ENCODE peak calls at places on chromosomes 1 and 21, in ten cellular contexts. One of them, this sample, is unnamed.

GRCh38 chr1:189253601-189254350 is 1223.9 kb downstream of the BRINP3 start:
- DNase-seq in endodermal cell: no peak
- DNase-seq in stomach: no peak
- DNase-seq in neural progenitor cell: no peak
- DNase-seq in Peyer's patch: no peak
- DNase-seq in aorta: no peak
- DNase-seq in HCT116: no peak
- DNase-seq in heart right ventricle: no peak
- DNase-seq in naive thymus-derived CD4-positive, alpha-beta T cell: no peak
- DNase-seq in effector memory CD4-positive, alpha-beta T cell: no peak
- DNase-seq in this sample: no peak

GRCh38 chr1:108119500-108119899 is 80.6 kb downstream of the SLC25A24 start:
- DNase-seq in heart right ventricle: no peak
- DNase-seq in neural progenitor cell: peak; percentile 2
- DNase-seq in endodermal cell: no peak
- DNase-seq in aorta: no peak
- DNase-seq in stomach: no peak
- DNase-seq in naive thymus-derived CD4-positive, alpha-beta T cell: no peak
- DNase-seq in HCT116: no peak
- DNase-seq in effector memory CD4-positive, alpha-beta T cell: no peak
- DNase-seq in Peyer's patch: no peak
- DNase-seq in this sample: no peak

GRCh38 chr1:107572674-107573205 is 392.2 kb downstream of the VAV3 start:
- DNase-seq in stomach: no peak
- DNase-seq in effector memory CD4-positive, alpha-beta T cell: no peak
- DNase-seq in HCT116: no peak
- DNase-seq in naive thymus-derived CD4-positive, alpha-beta T cell: no peak
- DNase-seq in heart right ventricle: no peak
- DNase-seq in neural progenitor cell: no peak
- DNase-seq in endodermal cell: no peak
- DNase-seq in Peyer's patch: no peak
- DNase-seq in aorta: no peak
- DNase-seq in this sample: no peak

GRCh38 chr1:41915786-41916571 is 2.7 kb downstream of the HIVEP3 start:
- DNase-seq in aorta: no peak
- DNase-seq in stomach: peak; percentile 63
- DNase-seq in Peyer's patch: no peak
- DNase-seq in HCT116: no peak
- DNase-seq in naive thymus-derived CD4-positive, alpha-beta T cell: peak; percentile 42
- DNase-seq in neural progenitor cell: no peak
- DNase-seq in heart right ventricle: no peak
- DNase-seq in endodermal cell: no peak
- DNase-seq in effector memory CD4-positive, alpha-beta T cell: no peak
- DNase-seq in this sample: no peak

GRCh38 chr1:153597206-153597605 is 15.7 kb downstream of the S100A16 start:
- DNase-seq in naive thymus-derived CD4-positive, alpha-beta T cell: no peak
- DNase-seq in neural progenitor cell: no peak
- DNase-seq in Peyer's patch: peak; percentile 58
- DNase-seq in HCT116: no peak
- DNase-seq in aorta: no peak
- DNase-seq in heart right ventricle: no peak
- DNase-seq in stomach: no peak
- DNase-seq in effector memory CD4-positive, alpha-beta T cell: no peak
- DNase-seq in endodermal cell: no peak
- DNase-seq in this sample: no peak

GRCh38 chr1:97947751-97948150 is 26.9 kb upstream of the DPYD start:
- DNase-seq in endodermal cell: no peak
- DNase-seq in Peyer's patch: no peak
- DNase-seq in effector memory CD4-positive, alpha-beta T cell: no peak
- DNase-seq in HCT116: no peak
- DNase-seq in naive thymus-derived CD4-positive, alpha-beta T cell: no peak
- DNase-seq in aorta: no peak
- DNase-seq in heart right ventricle: no peak
- DNase-seq in neural progenitor cell: no peak
- DNase-seq in stomach: no peak
- DNase-seq in this sample: no peak

GRCh38 chr1:232587141-232588008 is 42.6 kb downstream of the SIPA1L2 start:
- DNase-seq in endodermal cell: no peak
- DNase-seq in Peyer's patch: no peak
- DNase-seq in neural progenitor cell: no peak
- DNase-seq in aorta: no peak
- DNase-seq in HCT116: no peak
- DNase-seq in effector memory CD4-positive, alpha-beta T cell: no peak
- DNase-seq in naive thymus-derived CD4-positive, alpha-beta T cell: no peak
- DNase-seq in heart right ventricle: no peak
- DNase-seq in stomach: no peak
- DNase-seq in this sample: no peak

GRCh38 chr21:33947451-33948095 is 32.0 kb upstream of the ATP5PO start:
- DNase-seq in naive thymus-derived CD4-positive, alpha-beta T cell: peak; percentile 84
- DNase-seq in endodermal cell: peak; percentile 92
- DNase-seq in aorta: peak; percentile 86
- DNase-seq in neural progenitor cell: peak; percentile 78
- DNase-seq in Peyer's patch: peak; percentile 92
- DNase-seq in HCT116: peak; percentile 93
- DNase-seq in effector memory CD4-positive, alpha-beta T cell: peak; percentile 85
- DNase-seq in heart right ventricle: peak; percentile 48
- DNase-seq in stomach: peak; percentile 79
- DNase-seq in this sample: peak; percentile 89

GRCh38 chr1:59427155-59427554 is 130.3 kb downstream of the FGGY start:
- DNase-seq in effector memory CD4-positive, alpha-beta T cell: no peak
- DNase-seq in heart right ventricle: peak; percentile 24
- DNase-seq in aorta: no peak
- DNase-seq in Peyer's patch: no peak
- DNase-seq in stomach: no peak
- DNase-seq in endodermal cell: no peak
- DNase-seq in naive thymus-derived CD4-positive, alpha-beta T cell: no peak
- DNase-seq in neural progenitor cell: no peak
- DNase-seq in HCT116: peak; percentile 92
- DNase-seq in this sample: no peak

GRCh38 chr1:46285730-46286477 is 17.5 kb downstream of the LRRC41 start:
- DNase-seq in stomach: no peak
- DNase-seq in heart right ventricle: no peak
- DNase-seq in Peyer's patch: no peak
- DNase-seq in endodermal cell: peak; percentile 60
- DNase-seq in effector memory CD4-positive, alpha-beta T cell: no peak
- DNase-seq in aorta: no peak
- DNase-seq in naive thymus-derived CD4-positive, alpha-beta T cell: no peak
- DNase-seq in neural progenitor cell: peak; percentile 13
- DNase-seq in HCT116: no peak
- DNase-seq in this sample: no peak

GRCh38 chr1:172917972-172918371 is 132.8 kb downstream of the TNFSF18 start:
- DNase-seq in effector memory CD4-positive, alpha-beta T cell: no peak
- DNase-seq in naive thymus-derived CD4-positive, alpha-beta T cell: no peak
- DNase-seq in aorta: no peak
- DNase-seq in HCT116: peak; percentile 93
- DNase-seq in stomach: no peak
- DNase-seq in endodermal cell: no peak
- DNase-seq in heart right ventricle: no peak
- DNase-seq in neural progenitor cell: no peak
- DNase-seq in Peyer's patch: no peak
- DNase-seq in this sample: no peak

GRCh38 chr1:6743189-6744101 is 41.8 kb upstream of the CAMTA1 start:
- DNase-seq in aorta: peak; percentile 78
- DNase-seq in stomach: peak; percentile 58
- DNase-seq in Peyer's patch: no peak
- DNase-seq in neural progenitor cell: no peak
- DNase-seq in HCT116: no peak
- DNase-seq in naive thymus-derived CD4-positive, alpha-beta T cell: peak; percentile 47
- DNase-seq in heart right ventricle: peak; percentile 70
- DNase-seq in endodermal cell: peak; percentile 63
- DNase-seq in effector memory CD4-positive, alpha-beta T cell: no peak
- DNase-seq in this sample: peak; percentile 60

GRCh38 chr1:201396859-201397464 is 2.2 kb downstream of the LAD1 start:
- DNase-seq in effector memory CD4-positive, alpha-beta T cell: no peak
- DNase-seq in stomach: peak; percentile 87
- DNase-seq in heart right ventricle: no peak
- DNase-seq in endodermal cell: no peak
- DNase-seq in HCT116: peak; percentile 66
- DNase-seq in aorta: no peak
- DNase-seq in naive thymus-derived CD4-positive, alpha-beta T cell: no peak
- DNase-seq in Peyer's patch: peak; percentile 87
- DNase-seq in neural progenitor cell: no peak
- DNase-seq in this sample: no peak

GRCh38 chr1:205316179-205316578 is 5.4 kb downstream of the NUAK2 start:
- DNase-seq in endodermal cell: no peak
- DNase-seq in effector memory CD4-positive, alpha-beta T cell: no peak
- DNase-seq in aorta: no peak
- DNase-seq in Peyer's patch: no peak
- DNase-seq in neural progenitor cell: no peak
- DNase-seq in naive thymus-derived CD4-positive, alpha-beta T cell: no peak
- DNase-seq in heart right ventricle: no peak
- DNase-seq in stomach: no peak
- DNase-seq in HCT116: no peak
- DNase-seq in this sample: no peak

GRCh38 chr1:6260961-6261614 is at the start of gene GPR153:
- DNase-seq in Peyer's patch: peak; percentile 73
- DNase-seq in endodermal cell: peak; percentile 80
- DNase-seq in naive thymus-derived CD4-positive, alpha-beta T cell: no peak
- DNase-seq in HCT116: no peak
- DNase-seq in neural progenitor cell: peak; percentile 89
- DNase-seq in heart right ventricle: no peak
- DNase-seq in aorta: no peak
- DNase-seq in stomach: peak; percentile 27
- DNase-seq in effector memory CD4-positive, alpha-beta T cell: no peak
- DNase-seq in this sample: no peak

GRCh38 chr1:33089457-33089856 is 8.5 kb downstream of the AZIN2 start:
- DNase-seq in HCT116: no peak
- DNase-seq in neural progenitor cell: no peak
- DNase-seq in endodermal cell: no peak
- DNase-seq in Peyer's patch: no peak
- DNase-seq in stomach: no peak
- DNase-seq in heart right ventricle: no peak
- DNase-seq in naive thymus-derived CD4-positive, alpha-beta T cell: no peak
- DNase-seq in effector memory CD4-positive, alpha-beta T cell: no peak
- DNase-seq in aorta: no peak
- DNase-seq in this sample: no peak

GRCh38 chr1:33085332-33085731 is 4.4 kb downstream of the AZIN2 start:
- DNase-seq in heart right ventricle: no peak
- DNase-seq in endodermal cell: no peak
- DNase-seq in naive thymus-derived CD4-positive, alpha-beta T cell: no peak
- DNase-seq in aorta: no peak
- DNase-seq in effector memory CD4-positive, alpha-beta T cell: no peak
- DNase-seq in neural progenitor cell: no peak
- DNase-seq in HCT116: no peak
- DNase-seq in stomach: no peak
- DNase-seq in Peyer's patch: no peak
- DNase-seq in this sample: no peak

GRCh38 chr1:33088119-33088906 is 7.4 kb downstream of the AZIN2 start:
- DNase-seq in HCT116: no peak
- DNase-seq in aorta: no peak
- DNase-seq in naive thymus-derived CD4-positive, alpha-beta T cell: peak; percentile 21
- DNase-seq in endodermal cell: no peak
- DNase-seq in effector memory CD4-positive, alpha-beta T cell: no peak
- DNase-seq in stomach: no peak
- DNase-seq in neural progenitor cell: no peak
- DNase-seq in Peyer's patch: no peak
- DNase-seq in heart right ventricle: no peak
- DNase-seq in this sample: no peak

GRCh38 chr1:33086384-33086850 is 5.5 kb downstream of the AZIN2 start:
- DNase-seq in effector memory CD4-positive, alpha-beta T cell: no peak
- DNase-seq in endodermal cell: peak; percentile 92
- DNase-seq in heart right ventricle: peak; percentile 76
- DNase-seq in aorta: peak; percentile 89
- DNase-seq in stomach: peak; percentile 77
- DNase-seq in naive thymus-derived CD4-positive, alpha-beta T cell: no peak
- DNase-seq in neural progenitor cell: peak; percentile 91
- DNase-seq in HCT116: peak; percentile 62
- DNase-seq in Peyer's patch: peak; percentile 87
- DNase-seq in this sample: peak; percentile 79

GRCh38 chr1:33087677-33088076 is 6.7 kb downstream of the AZIN2 start:
- DNase-seq in endodermal cell: no peak
- DNase-seq in neural progenitor cell: no peak
- DNase-seq in effector memory CD4-positive, alpha-beta T cell: no peak
- DNase-seq in Peyer's patch: no peak
- DNase-seq in HCT116: no peak
- DNase-seq in stomach: no peak
- DNase-seq in heart right ventricle: no peak
- DNase-seq in aorta: no peak
- DNase-seq in naive thymus-derived CD4-positive, alpha-beta T cell: no peak
- DNase-seq in this sample: no peak
- H3K4me3 ChIP-seq in endodermal cell: no peak overlapping the region
- H3K4me3 ChIP-seq in neural progenitor cell: no peak overlapping the region
- H3K4me3 ChIP-seq in effector memory CD4-positive, alpha-beta T cell: no peak overlapping the region
- H3K4me3 ChIP-seq in Peyer's patch: no peak overlapping the region
- H3K4me3 ChIP-seq in HCT116: no peak overlapping the region
- H3K4me3 ChIP-seq in stomach: no peak overlapping the region
- H3K4me3 ChIP-seq in heart right ventricle: no peak overlapping the region
- H3K4me3 ChIP-seq in aorta: no peak overlapping the region
- H3K4me3 ChIP-seq in naive thymus-derived CD4-positive, alpha-beta T cell: no peak overlapping the region
- H3K4me3 ChIP-seq in this sample: no peak overlapping the region

GRCh38 chr1:10513199-10513598 is 38.4 kb downstream of the PEX14 start:
- DNase-seq in heart right ventricle: no peak
- DNase-seq in effector memory CD4-positive, alpha-beta T cell: no peak
- DNase-seq in stomach: no peak
- DNase-seq in neural progenitor cell: no peak
- DNase-seq in endodermal cell: no peak
- DNase-seq in aorta: no peak
- DNase-seq in naive thymus-derived CD4-positive, alpha-beta T cell: no peak
- DNase-seq in HCT116: no peak
- DNase-seq in Peyer's patch: no peak
- DNase-seq in this sample: no peak
- H3K4me1 ChIP-seq in heart right ventricle: peaks cover 3% of the 10 kb centered on the region
- H3K4me1 ChIP-seq in effector memory CD4-positive, alpha-beta T cell: peaks cover 67% of the 10 kb centered on the region
- H3K4me1 ChIP-seq in stomach: peaks cover 34% of the 10 kb centered on the region
- H3K4me1 ChIP-seq in neural progenitor cell: peaks cover 41% of the 10 kb centered on the region
- H3K4me1 ChIP-seq in endodermal cell: peaks cover 6% of the 10 kb centered on the region
- H3K4me1 ChIP-seq in aorta: no peaks in the 10 kb centered on the region
- H3K4me1 ChIP-seq in naive thymus-derived CD4-positive, alpha-beta T cell: peaks cover 85% of the 10 kb centered on the region
- H3K4me1 ChIP-seq in HCT116: peaks cover 28% of the 10 kb centered on the region
- H3K4me1 ChIP-seq in Peyer's patch: peaks cover 8% of the 10 kb centered on the region
- H3K4me1 ChIP-seq in this sample: peaks cover 20% of the 10 kb centered on the region

GRCh38 chr1:200388791-200389190 is 21.0 kb downstream of the ZNF281 start:
- DNase-seq in neural progenitor cell: no peak
- DNase-seq in effector memory CD4-positive, alpha-beta T cell: no peak
- DNase-seq in Peyer's patch: no peak
- DNase-seq in HCT116: no peak
- DNase-seq in aorta: no peak
- DNase-seq in stomach: no peak
- DNase-seq in heart right ventricle: no peak
- DNase-seq in endodermal cell: peak; percentile 49
- DNase-seq in naive thymus-derived CD4-positive, alpha-beta T cell: no peak
- DNase-seq in this sample: no peak
- H3K27ac ChIP-seq in neural progenitor cell: peak overlapping the region; percentile 14
- H3K27ac ChIP-seq in effector memory CD4-positive, alpha-beta T cell: no peak overlapping the region
- H3K27ac ChIP-seq in Peyer's patch: no peak overlapping the region
- H3K27ac ChIP-seq in HCT116: no peak overlapping the region
- H3K27ac ChIP-seq in aorta: no peak overlapping the region
- H3K27ac ChIP-seq in stomach: no peak overlapping the region
- H3K27ac ChIP-seq in heart right ventricle: no peak overlapping the region
- H3K27ac ChIP-seq in endodermal cell: no peak overlapping the region
- H3K27ac ChIP-seq in naive thymus-derived CD4-positive, alpha-beta T cell: no peak overlapping the region
- H3K27ac ChIP-seq in this sample: no peak overlapping the region

GRCh38 chr1:183361081-183361480 is 57.1 kb downstream of the NMNAT2 start:
- DNase-seq in endodermal cell: no peak
- DNase-seq in Peyer's patch: no peak
- DNase-seq in heart right ventricle: no peak
- DNase-seq in neural progenitor cell: no peak
- DNase-seq in effector memory CD4-positive, alpha-beta T cell: no peak
- DNase-seq in naive thymus-derived CD4-positive, alpha-beta T cell: no peak
- DNase-seq in stomach: no peak
- DNase-seq in aorta: no peak
- DNase-seq in HCT116: no peak
- DNase-seq in this sample: no peak
- H3K4me3 ChIP-seq in endodermal cell: no peak overlapping the region
- H3K4me3 ChIP-seq in Peyer's patch: no peak overlapping the region
- H3K4me3 ChIP-seq in heart right ventricle: no peak overlapping the region
- H3K4me3 ChIP-seq in neural progenitor cell: no peak overlapping the region
- H3K4me3 ChIP-seq in effector memory CD4-positive, alpha-beta T cell: no peak overlapping the region
- H3K4me3 ChIP-seq in naive thymus-derived CD4-positive, alpha-beta T cell: no peak overlapping the region
- H3K4me3 ChIP-seq in stomach: no peak overlapping the region
- H3K4me3 ChIP-seq in aorta: no peak overlapping the region
- H3K4me3 ChIP-seq in HCT116: no peak overlapping the region
- H3K4me3 ChIP-seq in this sample: no peak overlapping the region

This sample was measured in tibial artery.